ENCODE peak calls at places on chromosome 11, in five cellular contexts. X is foreskin melanocyte, V is SHP77 treated with DMSO at 0.1 percent for 48 hours, Y is substantia nigra, R is HT-29. N is an unnamed sample.

GRCh38 chr11:133977067-133977681 is 20.4 kb upstream of the IGSF9B start:
- DNase-seq in Y (no peak), V (no peak), R (no peak), X (no peak), N (no peak)

GRCh38 chr11:128379587-128380279 is 207.6 kb downstream of the ETS1 start:
- DNase-seq in V (no peak), Y (no peak), X (no peak), R (no peak), N (no peak)

GRCh38 chr11:11163256-11163655 is 189.8 kb downstream of the CSNK2A3 start:
- DNase-seq in X (no peak), Y (no peak), R (peak), V (no peak), N (peak)

GRCh38 chr11:210122-210802 is 2.8 kb downstream of the RIC8A start:
- DNase-seq in R (no peak), Y (no peak), X (no peak), V (no peak), N (peak)

GRCh38 chr11:64056861-64057260 is 21.1 kb downstream of the FLRT1 start:
- DNase-seq in R (no peak), V (no peak), Y (no peak), X (no peak), N (no peak)

GRCh38 chr11:11844272-11844671 is 2.5 kb downstream of the USP47 start:
- DNase-seq in V (no peak), R (no peak), X (no peak), Y (no peak), N (no peak)

GRCh38 chr11:79092791-79093313 is 348.0 kb downstream of the TENM4 start:
- DNase-seq in V (no peak), X (peak), Y (no peak), R (peak), N (peak)

GRCh38 chr11:64786308-64786707 is 8.0 kb upstream of the SF1 start:
- DNase-seq in X (no peak), R (no peak), Y (no peak), V (no peak), N (no peak)

GRCh38 chr11:77073328-77074001 is 6.7 kb downstream of the CAPN5 start:
- DNase-seq in R (peak), Y (no peak), X (peak), V (peak), N (peak)

GRCh38 chr11:115522302-115522701 is 18.1 kb upstream of the CADM1 start:
- DNase-seq in X (no peak), R (no peak), Y (no peak), V (no peak), N (no peak)

GRCh38 chr11:27081056-27081455 is 40.4 kb downstream of the BBOX1 start:
- DNase-seq in X (no peak), Y (no peak), R (no peak), V (no peak), N (peak)

GRCh38 chr11:57622263-57622662 is 24.8 kb downstream of the SERPING1 start:
- DNase-seq in Y (no peak), X (no peak), V (no peak), R (no peak), N (no peak)

GRCh38 chr11:107590460-107591097 is 368 bp upstream of the ELMOD1 start:
- DNase-seq in V (no peak), X (no peak), R (no peak), Y (no peak), N (no peak)

GRCh38 chr11:117058761-117059233 is 39.4 kb downstream of the SIK3 start:
- DNase-seq in V (no peak), R (no peak), Y (no peak), X (peak), N (peak)

GRCh38 chr11:10650630-10651029 is 42.9 kb downstream of the IRAG1 start:
- DNase-seq in X (peak), Y (no peak), R (no peak), V (no peak), N (no peak)